ENCODE peak calls at places on chromosome 5, in five cellular contexts. I is trophoblast cell, K is pancreas, H is cardiac muscle cell, A is Karpas-422. L is an unnamed sample. For H3K4me1, the result is how much of the 10 kb centered on the place peaks cover.

GRCh38 chr5:10505517-10506095 is 58.3 kb upstream of the ANKRD33B start:
- DNase-seq in H (no peak), K (no peak), A (peak), I (no peak), L (no peak)

GRCh38 chr5:125199373-125199772 is 452.9 kb upstream of the ZNF608 start:
- DNase-seq in K (no peak), I (no peak), H (no peak), A (no peak), L (no peak)

GRCh38 chr5:169626779-169627178 is 10.3 kb upstream of the DOCK2 start:
- DNase-seq in I (no peak), H (no peak), A (peak), K (no peak), L (no peak)

GRCh38 chr5:139415869-139416268 is 12.0 kb upstream of the SPATA24 start:
- DNase-seq in K (no peak), H (no peak), I (no peak), A (no peak), L (no peak)

GRCh38 chr5:137753227-137753985 is 757 bp downstream of the HNRNPA0 start:
- DNase-seq in A (peak), K (peak), H (peak), I (peak), L (peak)

GRCh38 chr5:78235289-78235688 is 59.2 kb downstream of the AP3B1 start:
- DNase-seq in K (peak), H (no peak), A (no peak), I (no peak), L (no peak)

GRCh38 chr5:129766798-129767197 is 18.9 kb downstream of the MINAR2 start:
- DNase-seq in H (no peak), A (no peak), K (no peak), I (no peak), L (no peak)

GRCh38 chr5:180380856-180381255 is 27.7 kb upstream of the GFPT2 start:
- DNase-seq in H (no peak), A (no peak), I (no peak), K (no peak), L (no peak)

GRCh38 chr5:16454686-16455085 is 10.9 kb downstream of the ZNF622 start:
- DNase-seq in K (no peak), H (no peak), I (no peak), A (no peak), L (no peak)

GRCh38 chr5:142219146-142219545 is 105.7 kb downstream of the SPRY4 start:
- DNase-seq in H (no peak), A (no peak), K (no peak), I (peak), L (no peak)

GRCh38 chr5:1511651-1512540 is 11.9 kb downstream of the LPCAT1 start:
- DNase-seq in I (no peak), A (peak), K (peak), H (no peak), L (peak)

GRCh38 chr5:102971693-102972293 is 148.1 kb downstream of the GIN1 start:
- DNase-seq in I (no peak), A (peak), K (no peak), H (peak), L (no peak)

GRCh38 chr5:124664287-124664686 is 82.2 kb downstream of the ZNF608 start:
- DNase-seq in K (no peak), A (no peak), H (no peak), I (no peak), L (no peak)

GRCh38 chr5:76855961-76856360 is 6.1 kb downstream of the S100Z start:
- DNase-seq in A (no peak), I (no peak), K (no peak), H (no peak), L (no peak)

GRCh38 chr5:103327893-103328292 is 69.3 kb downstream of the MACIR start:
- DNase-seq in I (no peak), A (no peak), H (no peak), K (no peak), L (no peak)

GRCh38 chr5:116564322-116564721 is 10.3 kb downstream of the SEMA6A start:
- DNase-seq in K (no peak), A (no peak), H (no peak), I (no peak), L (no peak)

GRCh38 chr5:100762995-100763394 is 140.1 kb downstream of the ST8SIA4 start:
- DNase-seq in H (no peak), K (no peak), I (no peak), A (no peak), L (no peak)

GRCh38 chr5:128062172-128062746 is 21.3 kb upstream of the SLC12A2 start:
- DNase-seq in K (no peak), A (no peak), H (no peak), I (no peak), L (no peak)

GRCh38 chr5:74206571-74207550 is 433.7 kb downstream of the ENC1 start:
- DNase-seq in H (no peak), K (peak), A (no peak), I (no peak), L (peak)

GRCh38 chr5:175657593-175658271 is at the start of gene HRH2:
- DNase-seq in I (no peak), A (no peak), K (no peak), H (peak), L (no peak)

GRCh38 chr5:78538240-78538850 is 110.2 kb downstream of the LHFPL2 start:
- DNase-seq in A (no peak), H (no peak), I (no peak), K (no peak), L (no peak)

GRCh38 chr5:137078171-137078665 is 420.9 kb downstream of the SPOCK1 start:
- DNase-seq in A (peak), I (no peak), H (no peak), K (peak), L (no peak)

GRCh38 chr5:160133071-160133917 is 14.0 kb upstream of the PWWP2A start:
- DNase-seq in H (peak), A (no peak), I (no peak), K (no peak), L (peak)

GRCh38 chr5:14167211-14167845 is 24.2 kb downstream of the TRIO start:
- DNase-seq in I (no peak), H (no peak), A (no peak), K (no peak), L (no peak)

GRCh38 chr5:56415356-56415765 is 182.2 kb upstream of the ANKRD55 start:
- DNase-seq in K (no peak), A (peak), I (peak), H (no peak), L (peak)

GRCh38 chr5:149981233-149981632 is 19.2 kb downstream of the TIGD6 start:
- DNase-seq in A (no peak), H (no peak), I (no peak), K (no peak), L (no peak)

GRCh38 chr5:103034662-103035392 is 85.1 kb downstream of the GIN1 start:
- DNase-seq in I (no peak), A (no peak), K (no peak), H (no peak), L (no peak)

GRCh38 chr5:120055858-120056257 is 408.2 kb upstream of the PRR16 start:
- DNase-seq in H (peak), K (no peak), A (no peak), I (no peak), L (no peak)

GRCh38 chr5:165459232-165459631 is 1953.8 kb downstream of the MAT2B start:
- DNase-seq in A (no peak), K (no peak), H (no peak), I (no peak), L (no peak)

GRCh38 chr5:132797651-132798050 is 15.5 kb upstream of the SOWAHA start:
- DNase-seq in H (no peak), I (no peak), K (no peak), A (no peak), L (no peak)

GRCh38 chr5:38069360-38069759 is 189.0 kb upstream of the EGFLAM start:
- DNase-seq in H (no peak), I (peak), A (no peak), K (peak), L (no peak)

GRCh38 chr5:157574456-157575095 is 999 bp downstream of the ADAM19 start:
- DNase-seq in H (no peak), K (no peak), I (no peak), A (no peak), L (no peak)

GRCh38 chr5:137461636-137462596 is 37.2 kb downstream of the SPOCK1 start:
- DNase-seq in K (no peak), H (no peak), A (no peak), I (no peak), L (no peak)

GRCh38 chr5:97022898-97023297 is 87.0 kb downstream of the LNPEP start:
- DNase-seq in H (no peak), K (no peak), I (no peak), A (no peak), L (no peak)

GRCh38 chr5:71976449-71976848 is 130.8 kb upstream of the MAP1B start:
- DNase-seq in I (no peak), H (no peak), K (no peak), A (no peak), L (no peak)

GRCh38 chr5:142405814-142406395 is 81.1 kb upstream of the SPRY4 start:
- DNase-seq in A (no peak), I (no peak), H (no peak), K (no peak), L (no peak)

GRCh38 chr5:158928405-158928804 is 171.3 kb downstream of the EBF1 start:
- DNase-seq in A (no peak), I (no peak), K (no peak), H (no peak), L (no peak)

GRCh38 chr5:97182571-97183099 is 412 bp downstream of the RIOK2 start:
- DNase-seq in A (peak), K (no peak), I (no peak), H (peak), L (no peak)

GRCh38 chr5:68383888-68384310 is 168.3 kb downstream of the PIK3R1 start:
- DNase-seq in I (no peak), H (no peak), A (no peak), K (no peak), L (no peak)

DNA sequence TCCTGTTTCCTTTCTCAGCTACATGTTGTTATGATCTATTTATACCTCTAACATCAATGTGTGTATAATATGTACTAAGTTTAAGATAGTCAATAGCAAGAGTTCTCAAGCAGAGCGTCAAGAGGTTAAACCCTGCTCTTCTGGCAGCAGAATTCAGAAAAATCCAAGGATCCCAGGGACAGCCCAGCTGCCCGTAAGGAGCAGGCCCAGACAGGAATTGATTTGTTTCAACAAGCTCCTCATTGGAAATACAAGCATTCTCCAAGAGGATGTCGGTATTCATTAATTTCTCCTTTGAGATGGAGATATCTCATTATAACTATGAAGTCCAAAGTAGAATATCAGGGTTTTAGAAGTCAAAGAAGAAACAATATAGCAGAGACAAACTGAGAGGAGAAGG is 14.9 kb downstream of the EFNA5 start:
- DNase-seq in A (no peak), I (no peak), H (no peak), K (no peak), L (no peak)
- H3K4me1 ChIP-seq in A (under half), I (under half), H (under half), K (under half), L (under half)

GRCh38 chr5:91754990-91755389 is 371.9 kb upstream of the ARRDC3 start:
- DNase-seq in A (no peak), H (no peak), I (no peak), K (no peak), L (no peak)
- H3K4me1 ChIP-seq in A (under half), H (under half), I (under half), K (under half), L (under half)

DNA sequence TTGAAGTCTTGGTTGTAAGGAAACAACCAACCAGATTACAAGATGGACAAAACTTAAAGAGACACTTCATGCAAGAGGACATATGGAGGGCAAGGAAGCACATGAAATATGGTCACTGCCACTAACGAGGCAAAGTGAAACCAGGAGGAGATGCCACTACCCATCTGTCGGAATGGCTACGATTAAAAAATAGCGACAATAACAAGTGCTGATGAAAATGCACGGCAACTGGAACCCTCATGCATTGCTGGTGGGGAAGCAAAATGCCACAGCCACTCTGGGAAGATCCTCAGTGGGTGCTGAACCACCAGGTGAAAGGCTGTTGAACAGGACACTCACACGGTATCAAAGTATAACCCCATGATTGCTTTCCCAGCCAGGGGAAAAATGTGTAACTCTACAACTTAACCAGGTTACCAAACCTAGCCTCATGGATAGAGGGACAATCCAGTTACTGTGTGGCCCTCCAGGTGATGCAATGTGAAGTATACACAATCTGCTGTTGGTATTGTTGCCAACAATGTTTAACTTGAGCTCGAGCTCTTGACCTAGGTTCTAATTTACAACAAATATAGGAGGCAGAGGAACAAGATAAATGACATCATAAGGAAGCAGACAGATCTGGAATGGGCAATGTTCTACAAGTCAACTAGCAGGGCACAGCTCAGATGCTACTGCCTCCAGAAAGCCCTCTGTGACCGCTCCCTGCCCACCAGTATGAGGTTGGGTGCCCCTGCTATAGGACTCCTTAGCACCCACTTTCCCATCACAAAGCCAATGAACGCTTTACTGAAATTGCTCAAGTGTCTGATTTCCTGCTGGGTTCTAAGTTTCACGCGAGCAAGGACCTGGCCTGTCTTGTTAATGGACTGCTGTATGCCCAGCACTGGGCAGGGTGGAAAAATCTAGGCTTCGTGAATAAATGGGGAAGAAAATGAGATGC is 25.8 kb downstream of the SH3PXD2B start:
- DNase-seq in I (no peak), H (no peak), K (no peak), A (no peak), L (no peak)
- H3K4me1 ChIP-seq in I (under half), H (under half), K (under half), A (under half), L (under half)

GRCh38 chr5:29079771-29080170 is 2041.4 kb upstream of the CDH9 start:
- DNase-seq in I (no peak), A (no peak), H (no peak), K (no peak), L (no peak)
- H3K4me1 ChIP-seq in I (under half), A (under half), H (under half), K (under half), L (under half)

DNA sequence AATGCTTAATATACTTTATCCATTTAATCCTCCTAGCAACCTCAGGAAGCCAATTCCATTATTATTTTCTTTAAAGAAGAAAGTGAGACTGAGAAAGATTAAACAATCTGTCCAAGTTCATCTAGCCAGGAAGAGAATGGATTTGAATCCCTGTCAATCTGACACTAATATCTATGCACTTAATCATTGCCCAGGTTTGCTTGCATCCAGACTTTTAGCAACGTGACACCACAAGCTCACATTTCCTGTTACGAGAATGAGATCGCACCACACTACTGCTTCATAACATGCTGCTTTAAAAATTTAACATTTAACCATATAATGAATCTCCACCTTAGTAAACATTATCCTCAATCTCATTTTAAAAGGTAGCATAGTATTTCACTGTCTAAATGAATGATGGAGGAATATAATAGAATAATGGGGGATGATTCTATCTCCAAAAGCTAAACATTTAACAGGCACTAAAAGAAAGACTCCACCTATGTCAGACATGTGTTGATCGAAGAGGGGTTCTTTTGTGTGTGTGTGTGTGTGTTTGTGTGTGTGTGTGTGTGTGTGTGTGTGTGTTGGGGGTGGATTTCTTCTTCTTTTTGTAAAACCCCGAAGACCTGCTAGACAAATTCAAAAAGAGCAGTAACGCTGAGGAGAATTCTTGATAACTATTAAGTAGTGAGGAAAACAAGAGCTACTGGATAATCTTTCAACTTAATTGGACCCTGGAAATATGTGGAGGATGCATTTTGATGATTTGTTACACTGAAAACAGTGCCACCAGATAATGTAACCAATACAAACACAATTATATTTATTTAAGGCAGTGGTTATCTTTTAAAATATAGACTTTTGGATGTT is 138.7 kb upstream of the NR3C1 start:
- DNase-seq in I (no peak), K (no peak), A (no peak), H (no peak), L (no peak)
- H3K4me1 ChIP-seq in I (under half), K (under half), A (under half), H (under half), L (under half)

L was measured in lung.